ENCODE peak calls at places on chromosomes 16 and 17, in eight cellular contexts. I, F, B, W, C, A, U and H are unnamed samples.

GRCh38 chr16:66541388-66542360 is 8.2 kb downstream of the TK2 start:
- DNase-seq in A (no peak), F (no peak), W (no peak), C (no peak), B (no peak), U (no peak), I (no peak), H (no peak)

GRCh38 chr17:77640916-77641605 is 317.4 kb upstream of the TNRC6C start:
- DNase-seq in C (no peak), B (no peak), U (no peak), W (no peak), I (no peak), A (no peak), F (no peak), H (no peak)

GRCh38 chr17:64178011-64178825 is 48.3 kb upstream of the ERN1 start:
- DNase-seq in W (no peak), C (no peak), A (no peak), B (no peak), I (no peak), U (no peak), F (peak), H (no peak)

GRCh38 chr16:66515543-66516171 is 34.3 kb downstream of the TK2 start:
- DNase-seq in U (peak), I (no peak), B (no peak), W (no peak), A (no peak), C (peak), F (no peak), H (peak)

GRCh38 chr16:30893082-30893743 is 664 bp downstream of the BCL7C start:
- DNase-seq in A (no peak), F (no peak), I (no peak), C (peak), B (no peak), U (no peak), W (no peak), H (no peak)

GRCh38 chr16:48913384-48913783 is 303.4 kb upstream of the N4BP1 start:
- DNase-seq in B (no peak), C (no peak), A (no peak), F (no peak), W (no peak), I (no peak), U (no peak), H (no peak)

GRCh38 chr17:55549140-55549539 is 37.9 kb upstream of the SMIM36 start:
- DNase-seq in U (no peak), C (no peak), W (peak), A (no peak), I (no peak), F (no peak), B (no peak), H (no peak)

GRCh38 chr16:57042157-57043111 is 49.9 kb upstream of the CPNE2 start:
- DNase-seq in F (no peak), B (peak), A (no peak), C (no peak), W (no peak), U (no peak), I (no peak), H (no peak)

GRCh38 chr17:34703533-34703932 is 124.2 kb downstream of the TMEM132E start:
- DNase-seq in B (no peak), I (no peak), W (no peak), F (no peak), U (no peak), C (no peak), A (no peak), H (no peak)

GRCh38 chr17:77369544-77369971 is 228.8 kb downstream of the SEC14L1 start:
- DNase-seq in W (no peak), C (no peak), I (no peak), B (no peak), U (no peak), A (no peak), F (no peak), H (peak)

GRCh38 chr16:6106061-6106460 is 1008.5 kb upstream of the EEF2KMT start:
- DNase-seq in I (no peak), A (peak), C (no peak), F (no peak), B (no peak), W (no peak), U (no peak), H (no peak)

GRCh38 chr17:38751144-38751802 is 1.3 kb upstream of the PSMB3 start:
- DNase-seq in A (no peak), I (no peak), U (no peak), B (no peak), F (no peak), W (no peak), C (no peak), H (no peak)

GRCh38 chr16:11354733-11355574 is 9.7 kb downstream of the RMI2 start:
- DNase-seq in U (no peak), B (peak), F (no peak), I (no peak), W (no peak), A (no peak), C (no peak), H (peak)

GRCh38 chr17:79145548-79145947 is 70.9 kb downstream of the ENGASE start:
- DNase-seq in C (no peak), U (no peak), A (no peak), B (no peak), F (no peak), W (no peak), I (no peak), H (no peak)

DNA sequence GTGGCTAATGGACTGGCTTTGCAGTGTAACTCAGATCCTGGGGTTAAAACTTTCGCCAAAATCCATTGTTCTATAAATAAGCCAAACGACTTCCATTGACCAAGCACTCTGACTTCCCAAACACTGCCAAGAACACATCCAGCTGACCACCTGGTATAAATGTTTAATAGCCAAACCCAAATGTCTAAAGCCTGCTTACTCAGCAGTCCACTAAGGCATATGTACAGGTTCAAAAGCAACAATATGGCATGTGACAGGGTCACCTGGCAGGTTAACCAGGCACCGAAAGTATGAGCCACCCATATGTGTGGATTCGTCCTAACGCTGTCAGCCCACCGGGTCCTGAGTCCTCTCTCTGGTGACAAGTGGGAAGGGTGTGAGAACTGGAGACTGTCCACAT is 2.1 kb downstream of the CSNK1D start:
- DNase-seq in A (no peak), C (no peak), B (no peak), F (no peak), I (no peak), W (no peak), U (no peak), H (no peak)
- H3K4me3 ChIP-seq in A (no peak), C (no peak), B (peak), F (no peak), I (peak), W (no peak), U (no peak), H (peak)

GRCh38 chr17:48961516-48962233 is 6.7 kb downstream of the GIP start:
- DNase-seq in B (no peak), I (no peak), A (no peak), U (no peak), C (no peak), W (no peak), F (no peak), H (no peak)
- TF ChIP-seq POLR2AphosphoS5 in B (no peak), I (no peak), A (no peak), U (no peak), C (no peak), W (no peak), F (no peak), H (no peak)

DNA sequence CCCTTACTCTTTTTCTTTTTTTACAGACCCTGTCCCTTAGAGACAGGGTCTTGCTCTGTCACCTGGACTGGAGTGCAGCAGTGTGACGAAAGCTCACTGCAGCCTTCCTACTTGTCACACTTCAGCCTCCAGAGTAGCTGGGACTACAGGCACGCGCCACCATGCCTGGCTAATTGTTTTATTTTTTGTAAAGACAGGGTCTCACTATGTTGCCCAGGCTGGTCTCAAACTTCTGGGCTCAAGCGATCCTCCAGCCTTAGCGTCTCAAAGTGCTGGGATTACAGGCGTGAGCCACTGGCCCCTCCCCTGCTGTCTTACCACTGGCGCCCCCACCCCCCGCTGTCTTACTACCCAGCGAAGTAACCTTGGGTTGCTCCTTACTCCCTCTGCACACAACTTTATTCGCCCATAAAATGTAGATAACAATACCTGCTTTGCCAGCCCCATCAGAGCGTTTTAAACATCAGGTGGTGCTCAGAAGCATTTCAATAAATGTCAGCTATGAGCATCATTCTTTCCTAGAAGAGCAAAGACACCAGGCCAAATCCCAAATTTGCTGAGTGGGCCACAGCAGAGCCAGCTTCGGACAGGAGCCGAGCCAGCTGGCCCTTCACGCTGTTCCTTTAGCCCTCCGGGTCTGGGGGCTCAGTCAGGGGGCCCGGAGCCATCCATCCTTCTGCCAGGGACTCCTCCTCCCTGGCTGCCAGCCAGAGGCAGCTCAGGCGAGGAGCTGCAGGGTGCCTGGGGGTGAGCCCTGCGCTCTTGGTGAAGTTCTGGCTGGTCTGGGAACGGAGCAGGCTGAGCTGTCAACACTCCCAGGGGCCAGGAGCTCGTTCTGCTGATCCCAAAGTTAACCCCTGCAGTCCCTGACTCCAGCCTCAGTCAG is 24.4 kb downstream of the SRL start:
- DNase-seq in A (no peak), F (no peak), U (no peak), W (no peak), C (peak), I (peak), B (no peak), H (no peak)
- H3K4me3 ChIP-seq in A (no peak), F (no peak), U (no peak), W (no peak), C (no peak), I (no peak), B (no peak), H (no peak)

GRCh38 chr17:53631486-53631885 is 191.2 kb upstream of the KIF2B start:
- DNase-seq in F (no peak), U (no peak), W (no peak), I (no peak), A (no peak), C (no peak), B (no peak), H (no peak)

GRCh38 chr17:53628011-53628410 is 194.7 kb upstream of the KIF2B start:
- DNase-seq in B (no peak), F (no peak), C (no peak), A (no peak), W (no peak), I (no peak), U (no peak), H (no peak)

GRCh38 chr17:53630638-53631037 is 192.1 kb upstream of the KIF2B start:
- DNase-seq in C (no peak), B (no peak), W (no peak), I (no peak), U (no peak), A (no peak), F (no peak), H (no peak)

GRCh38 chr17:53629188-53629587 is 193.5 kb upstream of the KIF2B start:
- DNase-seq in U (no peak), F (no peak), I (no peak), A (no peak), C (no peak), B (no peak), W (no peak), H (no peak)

DNA sequence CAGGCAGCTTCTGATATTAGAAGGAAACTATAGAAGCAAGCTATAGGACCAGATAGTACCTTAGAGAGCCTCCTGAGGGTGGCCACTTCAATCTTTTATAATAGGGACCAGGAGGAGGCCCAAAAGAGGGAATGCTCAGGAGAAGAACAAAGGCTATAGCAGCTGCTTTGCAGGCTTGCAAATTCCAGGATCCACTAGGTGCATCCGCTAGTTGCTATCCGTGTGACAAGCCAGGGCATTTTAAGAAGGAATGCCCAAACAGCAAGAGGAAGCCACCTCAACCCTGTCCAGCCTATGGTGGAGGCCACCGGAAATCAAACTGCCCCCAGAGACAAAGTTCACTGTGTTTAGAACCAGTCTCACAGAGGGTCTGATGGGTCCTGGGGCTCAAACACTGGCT is 192.6 kb upstream of the KIF2B start:
- DNase-seq in W (no peak), B (no peak), A (no peak), C (no peak), U (no peak), F (no peak), I (no peak), H (no peak)
- TF ChIP-seq POLR2AphosphoS5 in W (no peak), B (no peak), A (no peak), C (no peak), U (no peak), F (no peak), I (no peak), H (no peak)

GRCh38 chr16:19344980-19345379 is 59.4 kb downstream of the CLEC19A start:
- DNase-seq in W (no peak), F (no peak), U (no peak), A (no peak), C (peak), I (no peak), B (no peak), H (no peak)

GRCh38 chr16:19346335-19346922 is 60.9 kb downstream of the CLEC19A start:
- DNase-seq in C (no peak), F (no peak), W (no peak), I (no peak), A (no peak), U (no peak), B (no peak), H (no peak)

GRCh38 chr16:19348578-19349315 is 63.2 kb downstream of the CLEC19A start:
- DNase-seq in B (no peak), U (peak), C (no peak), F (peak), A (no peak), I (no peak), W (no peak), H (no peak)

GRCh38 chr16:19344224-19344801 is 58.8 kb downstream of the CLEC19A start:
- DNase-seq in U (no peak), B (no peak), W (no peak), C (peak), F (no peak), I (no peak), A (no peak), H (no peak)

GRCh38 chr16:19348125-19348524 is 62.6 kb downstream of the CLEC19A start:
- DNase-seq in I (no peak), F (no peak), B (no peak), C (no peak), U (no peak), W (no peak), A (no peak), H (no peak)
- H3K4me3 ChIP-seq in I (no peak), F (no peak), B (no peak), C (no peak), U (no peak), W (no peak), A (no peak), H (no peak)